ENCODE peak calls at places on chromosomes 6 and 20, in six cellular contexts. One of them, this sample, is unnamed.

GRCh38 chr6:148828047-148828446 is 81.2 kb downstream of the UST start:
- DNase-seq in prostate gland: no peak
- DNase-seq in non-pigmented ciliary epithelial cell: no peak
- DNase-seq in SJSA1: no peak
- DNase-seq in caudate nucleus: no peak
- DNase-seq in GDM1: no peak
- DNase-seq in this sample: no peak

GRCh38 chr6:165573671-165574070 is 89.4 kb downstream of the PDE10A start:
- DNase-seq in prostate gland: no peak
- DNase-seq in non-pigmented ciliary epithelial cell: no peak
- DNase-seq in SJSA1: no peak
- DNase-seq in caudate nucleus: no peak
- DNase-seq in GDM1: no peak
- DNase-seq in this sample: peak

GRCh38 chr20:45410887-45411286 is 2.8 kb downstream of the DBNDD2 start:
- DNase-seq in prostate gland: no peak
- DNase-seq in non-pigmented ciliary epithelial cell: no peak
- DNase-seq in SJSA1: no peak
- DNase-seq in caudate nucleus: no peak
- DNase-seq in GDM1: no peak
- DNase-seq in this sample: no peak

GRCh38 chr20:6704132-6704861 is 63.2 kb upstream of the BMP2 start:
- DNase-seq in prostate gland: peak
- DNase-seq in non-pigmented ciliary epithelial cell: no peak
- DNase-seq in SJSA1: no peak
- DNase-seq in caudate nucleus: no peak
- DNase-seq in GDM1: no peak
- DNase-seq in this sample: no peak

GRCh38 chr20:33875055-33875454 is 63.9 kb downstream of the CHMP4B start:
- DNase-seq in prostate gland: no peak
- DNase-seq in non-pigmented ciliary epithelial cell: no peak
- DNase-seq in SJSA1: no peak
- DNase-seq in caudate nucleus: no peak
- DNase-seq in GDM1: no peak
- DNase-seq in this sample: no peak

GRCh38 chr6:38078671-38079070 is 259.1 kb downstream of the ZFAND3 start:
- DNase-seq in prostate gland: no peak
- DNase-seq in non-pigmented ciliary epithelial cell: no peak
- DNase-seq in SJSA1: no peak
- DNase-seq in caudate nucleus: no peak
- DNase-seq in GDM1: no peak
- DNase-seq in this sample: peak

GRCh38 chr6:169654590-169655391 is 47.0 kb downstream of the WDR27 start:
- DNase-seq in prostate gland: peak
- DNase-seq in non-pigmented ciliary epithelial cell: peak
- DNase-seq in SJSA1: peak
- DNase-seq in caudate nucleus: no peak
- DNase-seq in GDM1: peak
- DNase-seq in this sample: peak

GRCh38 chr20:15927893-15928650 is 645.2 kb downstream of the KIF16B start:
- DNase-seq in prostate gland: no peak
- DNase-seq in non-pigmented ciliary epithelial cell: no peak
- DNase-seq in SJSA1: no peak
- DNase-seq in caudate nucleus: no peak
- DNase-seq in GDM1: no peak
- DNase-seq in this sample: no peak

GRCh38 chr20:1619861-1620444 is at the start of gene SIRPB1:
- DNase-seq in prostate gland: no peak
- DNase-seq in non-pigmented ciliary epithelial cell: no peak
- DNase-seq in SJSA1: no peak
- DNase-seq in caudate nucleus: no peak
- DNase-seq in GDM1: peak
- DNase-seq in this sample: no peak

GRCh38 chr20:5531318-5532081 is 214.7 kb upstream of the PROKR2 start:
- DNase-seq in prostate gland: no peak
- DNase-seq in non-pigmented ciliary epithelial cell: peak
- DNase-seq in SJSA1: no peak
- DNase-seq in caudate nucleus: no peak
- DNase-seq in GDM1: no peak
- DNase-seq in this sample: no peak

GRCh38 chr6:27825025-27825823 is 87.0 kb downstream of the OR2B2 start:
- DNase-seq in prostate gland: no peak
- DNase-seq in non-pigmented ciliary epithelial cell: no peak
- DNase-seq in SJSA1: no peak
- DNase-seq in caudate nucleus: no peak
- DNase-seq in GDM1: no peak
- DNase-seq in this sample: no peak

GRCh38 chr6:146028835-146029572 is at the start of gene GRM1:
- DNase-seq in prostate gland: no peak
- DNase-seq in non-pigmented ciliary epithelial cell: no peak
- DNase-seq in SJSA1: peak
- DNase-seq in caudate nucleus: no peak
- DNase-seq in GDM1: no peak
- DNase-seq in this sample: no peak

GRCh38 chr6:93389192-93389591 is 30.2 kb downstream of the EPHA7 start:
- DNase-seq in prostate gland: no peak
- DNase-seq in non-pigmented ciliary epithelial cell: no peak
- DNase-seq in SJSA1: no peak
- DNase-seq in caudate nucleus: no peak
- DNase-seq in GDM1: no peak
- DNase-seq in this sample: no peak

GRCh38 chr6:63565058-63565726 is 7.1 kb upstream of the LOC128125822 start:
- DNase-seq in prostate gland: no peak
- DNase-seq in non-pigmented ciliary epithelial cell: no peak
- DNase-seq in SJSA1: no peak
- DNase-seq in caudate nucleus: no peak
- DNase-seq in GDM1: no peak
- DNase-seq in this sample: no peak

GRCh38 chr6:117167520-117168271 is 97.7 kb upstream of the VGLL2 start:
- DNase-seq in prostate gland: peak
- DNase-seq in non-pigmented ciliary epithelial cell: peak
- DNase-seq in SJSA1: peak
- DNase-seq in caudate nucleus: no peak
- DNase-seq in GDM1: no peak
- DNase-seq in this sample: peak

GRCh38 chr6:130872250-130873095 is 45.3 kb downstream of the SMLR1 start:
- DNase-seq in prostate gland: peak
- DNase-seq in non-pigmented ciliary epithelial cell: peak
- DNase-seq in SJSA1: peak
- DNase-seq in caudate nucleus: no peak
- DNase-seq in GDM1: peak
- DNase-seq in this sample: peak

GRCh38 chr20:62054451-62054953 is 11.2 kb downstream of the TAF4 start:
- DNase-seq in prostate gland: no peak
- DNase-seq in non-pigmented ciliary epithelial cell: no peak
- DNase-seq in SJSA1: no peak
- DNase-seq in caudate nucleus: no peak
- DNase-seq in GDM1: no peak
- DNase-seq in this sample: no peak

GRCh38 chr6:45488884-45489283 is 111.2 kb upstream of the SUPT3H start:
- DNase-seq in prostate gland: no peak
- DNase-seq in non-pigmented ciliary epithelial cell: no peak
- DNase-seq in SJSA1: no peak
- DNase-seq in caudate nucleus: no peak
- DNase-seq in GDM1: no peak
- DNase-seq in this sample: no peak

GRCh38 chr6:136647363-136647763 is 97.1 kb upstream of the MAP7 start:
- DNase-seq in prostate gland: no peak
- DNase-seq in non-pigmented ciliary epithelial cell: peak
- DNase-seq in SJSA1: peak
- DNase-seq in caudate nucleus: no peak
- DNase-seq in GDM1: peak
- DNase-seq in this sample: no peak

GRCh38 chr20:33167859-33168258 is at the start of gene BPIFA2:
- DNase-seq in prostate gland: no peak
- DNase-seq in non-pigmented ciliary epithelial cell: no peak
- DNase-seq in SJSA1: no peak
- DNase-seq in caudate nucleus: no peak
- DNase-seq in GDM1: no peak
- DNase-seq in this sample: no peak

GRCh38 chr20:1130849-1131248 is 12.4 kb downstream of the PSMF1 start:
- DNase-seq in prostate gland: no peak
- DNase-seq in non-pigmented ciliary epithelial cell: no peak
- DNase-seq in SJSA1: no peak
- DNase-seq in caudate nucleus: no peak
- DNase-seq in GDM1: peak
- DNase-seq in this sample: no peak

GRCh38 chr6:11766589-11767450 is 11.8 kb downstream of the ADTRP start:
- DNase-seq in prostate gland: no peak
- DNase-seq in non-pigmented ciliary epithelial cell: peak
- DNase-seq in SJSA1: peak
- DNase-seq in caudate nucleus: no peak
- DNase-seq in GDM1: no peak
- DNase-seq in this sample: peak

GRCh38 chr20:22744341-22745193 is 160.2 kb upstream of the FOXA2 start:
- DNase-seq in prostate gland: peak
- DNase-seq in non-pigmented ciliary epithelial cell: no peak
- DNase-seq in SJSA1: no peak
- DNase-seq in caudate nucleus: no peak
- DNase-seq in GDM1: no peak
- DNase-seq in this sample: no peak

GRCh38 chr20:51022803-51023616 is at the start of gene KCNG1:
- DNase-seq in prostate gland: peak
- DNase-seq in non-pigmented ciliary epithelial cell: no peak
- DNase-seq in SJSA1: peak
- DNase-seq in caudate nucleus: no peak
- DNase-seq in GDM1: no peak
- DNase-seq in this sample: peak

GRCh38 chr20:58102744-58103516 is 125.5 kb downstream of the ANKRD60 start:
- DNase-seq in prostate gland: no peak
- DNase-seq in non-pigmented ciliary epithelial cell: no peak
- DNase-seq in SJSA1: no peak
- DNase-seq in caudate nucleus: no peak
- DNase-seq in GDM1: no peak
- DNase-seq in this sample: no peak